ENCODE peak calls at places on chromosomes 2 and 18, in ten cellular contexts. P is fibroblast of mammary gland, C is COLO829, F is lower leg skin, N is NCI-H524, R is ovary, B is K562, J is aorta, E is DMS153, S is H54. X is an unnamed sample.

GRCh38 chr2:1727796-1728474 is 16.4 kb downstream of the PXDN start:
- DNase-seq in J (no peak), S (no peak), F (no peak), P (no peak), N (no peak), E (no peak), R (no peak), B (no peak), C (no peak), X (no peak)

GRCh38 chr2:25366629-25367028 is 24.9 kb upstream of the DNMT3A start:
- DNase-seq in E (no peak), B (no peak), P (no peak), J (peak; percentile 36), R (no peak), F (no peak), S (no peak), C (no peak), N (no peak), X (no peak)

GRCh38 chr18:48442761-48443160 is 33.6 kb upstream of the ZBTB7C start:
- DNase-seq in N (no peak), B (no peak), F (no peak), R (no peak), S (no peak), E (no peak), C (no peak), P (peak; percentile 53), J (no peak), X (no peak)

GRCh38 chr2:30981519-30981918 is 156.7 kb downstream of the GALNT14 start:
- DNase-seq in N (no peak), R (peak; percentile 52), S (no peak), C (no peak), E (no peak), B (no peak), J (no peak), F (no peak), P (no peak), X (no peak)

GRCh38 chr2:45992021-45992745 is 305.0 kb upstream of the EPAS1 start:
- DNase-seq in R (no peak), C (no peak), J (peak; percentile 79), S (peak; percentile 30), E (peak; percentile 24), P (peak; percentile 85), N (no peak), F (peak; percentile 53), B (no peak), X (no peak)

GRCh38 chr18:55097406-55098170 is 138.3 kb upstream of the CCDC68 start:
- DNase-seq in F (peak; percentile 35), R (no peak), J (no peak), B (no peak), C (no peak), S (peak; percentile 13), N (peak; percentile 7), P (peak; percentile 67), E (peak; percentile 26), X (peak; percentile 8)

GRCh38 chr2:241226723-241227634 is 38.5 kb downstream of the ANO7 start:
- DNase-seq in C (no peak), J (peak; percentile 32), N (no peak), R (peak; percentile 40), S (no peak), B (peak; percentile 40), E (no peak), P (no peak), F (no peak), X (no peak)

GRCh38 chr2:31853521-31853920 is 157.3 kb downstream of the MEMO1 start:
- DNase-seq in F (no peak), R (no peak), S (no peak), N (no peak), B (no peak), P (no peak), C (no peak), E (no peak), J (no peak), X (no peak)

GRCh38 chr2:128585706-128586105 is 267.0 kb upstream of the HS6ST1 start:
- DNase-seq in N (no peak), F (no peak), E (no peak), J (no peak), B (no peak), C (no peak), P (peak; percentile 97), S (no peak), R (no peak), X (no peak)

GRCh38 chr18:7561907-7562460 is 5.1 kb upstream of the PTPRM start:
- DNase-seq in C (no peak), J (no peak), E (no peak), B (no peak), S (no peak), R (no peak), P (no peak), F (no peak), N (no peak), X (no peak)

GRCh38 chr2:11553661-11554429 is 20.0 kb downstream of the GREB1 start:
- DNase-seq in C (peak; percentile 28), J (no peak), S (peak; percentile 40), E (no peak), R (peak; percentile 39), P (peak; percentile 32), B (no peak), N (no peak), F (no peak), X (no peak)

GRCh38 chr2:68423966-68424650 is 43.0 kb downstream of the FBXO48 start:
- DNase-seq in S (no peak), F (no peak), R (no peak), B (no peak), E (no peak), P (no peak), J (no peak), N (no peak), C (no peak), X (no peak)

X was measured in HEK293T.